ENCODE peak calls at places on chromosomes 16 and 17, in five cellular contexts. One of them, this sample, is unnamed.

GRCh38 chr16:88977028-88977844 is at the start of gene CBFA2T3:
- DNase-seq in activated CD4-positive, CD25-positive, alpha-beta regulatory T cell: no peak
- DNase-seq in amniotic stem cell: no peak
- DNase-seq in GOT3: no peak
- DNase-seq in A549: no peak
- DNase-seq in this sample: peak; percentile 68

GRCh38 chr16:88331989-88332920 is 50.5 kb upstream of the ZNF469 start:
- DNase-seq in GOT3: peak; percentile 82
- DNase-seq in amniotic stem cell: peak; percentile 98
- DNase-seq in A549: peak; percentile 99
- DNase-seq in activated CD4-positive, CD25-positive, alpha-beta regulatory T cell: no peak
- DNase-seq in this sample: peak; percentile 99

GRCh38 chr16:4176794-4177438 is 60.7 kb upstream of the ADCY9 start:
- DNase-seq in amniotic stem cell: peak; percentile 32
- DNase-seq in A549: peak; percentile 63
- DNase-seq in GOT3: no peak
- DNase-seq in activated CD4-positive, CD25-positive, alpha-beta regulatory T cell: no peak
- DNase-seq in this sample: peak; percentile 54

GRCh38 chr16:4570086-4570485 is 13.9 kb downstream of the C16orf96 start:
- DNase-seq in A549: no peak
- DNase-seq in activated CD4-positive, CD25-positive, alpha-beta regulatory T cell: no peak
- DNase-seq in amniotic stem cell: no peak
- DNase-seq in GOT3: no peak
- DNase-seq in this sample: no peak

GRCh38 chr16:80023865-80024264 is 423.3 kb upstream of the MAF start:
- DNase-seq in GOT3: no peak
- DNase-seq in amniotic stem cell: no peak
- DNase-seq in A549: peak; percentile 92
- DNase-seq in activated CD4-positive, CD25-positive, alpha-beta regulatory T cell: no peak
- DNase-seq in this sample: peak; percentile 72

GRCh38 chr17:57114085-57114673 is 29.1 kb downstream of the AKAP1 start:
- DNase-seq in GOT3: no peak
- DNase-seq in amniotic stem cell: no peak
- DNase-seq in A549: peak; percentile 57
- DNase-seq in activated CD4-positive, CD25-positive, alpha-beta regulatory T cell: peak; percentile 23
- DNase-seq in this sample: no peak

GRCh38 chr17:80793421-80793820 is 198.2 kb upstream of the CHMP6 start:
- DNase-seq in GOT3: no peak
- DNase-seq in A549: no peak
- DNase-seq in activated CD4-positive, CD25-positive, alpha-beta regulatory T cell: no peak
- DNase-seq in amniotic stem cell: no peak
- DNase-seq in this sample: no peak

GRCh38 chr17:33124871-33125551 is 133.4 kb downstream of the SPACA3 start:
- DNase-seq in amniotic stem cell: no peak
- DNase-seq in A549: peak; percentile 93
- DNase-seq in GOT3: no peak
- DNase-seq in activated CD4-positive, CD25-positive, alpha-beta regulatory T cell: no peak
- DNase-seq in this sample: no peak

GRCh38 chr16:1790261-1790610 is 3.3 kb downstream of the IGFALS start:
- DNase-seq in A549: no peak
- DNase-seq in amniotic stem cell: no peak
- DNase-seq in activated CD4-positive, CD25-positive, alpha-beta regulatory T cell: no peak
- DNase-seq in GOT3: no peak
- DNase-seq in this sample: no peak

GRCh38 chr16:67001726-67002125 is 13.3 kb downstream of the CES4A start:
- DNase-seq in activated CD4-positive, CD25-positive, alpha-beta regulatory T cell: no peak
- DNase-seq in amniotic stem cell: no peak
- DNase-seq in GOT3: no peak
- DNase-seq in A549: no peak
- DNase-seq in this sample: no peak

GRCh38 chr17:38969281-38969680 is 2.1 kb upstream of the FBXO47 start:
- DNase-seq in GOT3: no peak
- DNase-seq in A549: no peak
- DNase-seq in activated CD4-positive, CD25-positive, alpha-beta regulatory T cell: no peak
- DNase-seq in amniotic stem cell: no peak
- DNase-seq in this sample: no peak

GRCh38 chr17:58960068-58960467 is 146.6 kb downstream of the TRIM37 start:
- DNase-seq in amniotic stem cell: peak; percentile 40
- DNase-seq in A549: peak; percentile 61
- DNase-seq in GOT3: no peak
- DNase-seq in activated CD4-positive, CD25-positive, alpha-beta regulatory T cell: no peak
- DNase-seq in this sample: peak; percentile 43

GRCh38 chr17:32936894-32937500 is 9.0 kb downstream of the TMEM98 start:
- DNase-seq in amniotic stem cell: no peak
- DNase-seq in A549: peak; percentile 69
- DNase-seq in GOT3: no peak
- DNase-seq in activated CD4-positive, CD25-positive, alpha-beta regulatory T cell: peak; percentile 42
- DNase-seq in this sample: peak; percentile 78

GRCh38 chr16:77993586-77993985 is 28.8 kb upstream of the CLEC3A start:
- DNase-seq in amniotic stem cell: no peak
- DNase-seq in GOT3: no peak
- DNase-seq in activated CD4-positive, CD25-positive, alpha-beta regulatory T cell: no peak
- DNase-seq in A549: no peak
- DNase-seq in this sample: peak; percentile 77

GRCh38 chr17:80892019-80892855 is 99.4 kb upstream of the CHMP6 start:
- DNase-seq in GOT3: peak; percentile 58
- DNase-seq in activated CD4-positive, CD25-positive, alpha-beta regulatory T cell: peak; percentile 80
- DNase-seq in A549: peak; percentile 86
- DNase-seq in amniotic stem cell: peak; percentile 75
- DNase-seq in this sample: peak; percentile 98

GRCh38 chr17:38911081-38911730 is 14.2 kb upstream of the LASP1NB start:
- DNase-seq in GOT3: no peak
- DNase-seq in activated CD4-positive, CD25-positive, alpha-beta regulatory T cell: no peak
- DNase-seq in amniotic stem cell: no peak
- DNase-seq in A549: no peak
- DNase-seq in this sample: no peak

GRCh38 chr17:52157161-52157560 is 1.4 kb downstream of the CA10 start:
- DNase-seq in activated CD4-positive, CD25-positive, alpha-beta regulatory T cell: no peak
- DNase-seq in A549: no peak
- DNase-seq in GOT3: no peak
- DNase-seq in amniotic stem cell: no peak
- DNase-seq in this sample: no peak

GRCh38 chr16:69693916-69694315 is 32.4 kb downstream of the NQO1 start:
- DNase-seq in GOT3: no peak
- DNase-seq in activated CD4-positive, CD25-positive, alpha-beta regulatory T cell: no peak
- DNase-seq in amniotic stem cell: no peak
- DNase-seq in A549: no peak
- DNase-seq in this sample: no peak

GRCh38 chr17:20157078-20157360 is 147.9 kb downstream of the SPECC1 start:
- DNase-seq in A549: no peak
- DNase-seq in GOT3: no peak
- DNase-seq in activated CD4-positive, CD25-positive, alpha-beta regulatory T cell: no peak
- DNase-seq in amniotic stem cell: no peak
- DNase-seq in this sample: no peak

GRCh38 chr17:4604111-4604644 is 19.8 kb downstream of the SMTNL2 start:
- DNase-seq in activated CD4-positive, CD25-positive, alpha-beta regulatory T cell: no peak
- DNase-seq in A549: no peak
- DNase-seq in amniotic stem cell: no peak
- DNase-seq in GOT3: no peak
- DNase-seq in this sample: peak; percentile 78

GRCh38 chr17:28963212-28963611 is 11.9 kb upstream of the PHF12 start:
- DNase-seq in GOT3: no peak
- DNase-seq in amniotic stem cell: no peak
- DNase-seq in activated CD4-positive, CD25-positive, alpha-beta regulatory T cell: no peak
- DNase-seq in A549: no peak
- DNase-seq in this sample: peak; percentile 8

GRCh38 chr17:78805301-78805700 is 23.2 kb upstream of the CYTH1 start:
- DNase-seq in activated CD4-positive, CD25-positive, alpha-beta regulatory T cell: no peak
- DNase-seq in A549: no peak
- DNase-seq in amniotic stem cell: no peak
- DNase-seq in GOT3: no peak
- DNase-seq in this sample: no peak

GRCh38 chr16:50152386-50152806 is 710 bp upstream of the TENT4B start:
- DNase-seq in activated CD4-positive, CD25-positive, alpha-beta regulatory T cell: peak; percentile 36
- DNase-seq in amniotic stem cell: no peak
- DNase-seq in GOT3: no peak
- DNase-seq in A549: peak; percentile 56
- DNase-seq in this sample: peak; percentile 47

This sample was measured in fibroblast of villous mesenchyme.